ENCODE peak calls at places on chromosomes 3 and 15, in seven cellular contexts. S, H, W, Y, D, T and G are unnamed samples. For H3K4me1, the result is how much of the 10 kb centered on the place peaks cover.

GRCh38 chr3:187902938-187903337 is 157.7 kb upstream of the BCL6 start:
- DNase-seq in H (no peak), Y (no peak), S (peak), D (peak), T (no peak), W (no peak), G (no peak)

GRCh38 chr3:114569186-114569585 is 275.4 kb downstream of the TIGIT start:
- DNase-seq in D (no peak), Y (no peak), W (no peak), T (no peak), H (no peak), S (peak), G (no peak)

GRCh38 chr3:141441381-141442365 is 45.2 kb upstream of the RASA2 start:
- DNase-seq in W (peak), S (peak), T (peak), Y (peak), H (peak), D (peak), G (peak)

GRCh38 chr3:109553573-109554371 is 216.4 kb upstream of the DPPA4 start:
- DNase-seq in T (no peak), Y (no peak), S (peak), D (no peak), H (no peak), W (no peak), G (no peak)

GRCh38 chr15:96687388-96688107 is 357.0 kb downstream of the NR2F2 start:
- DNase-seq in H (no peak), S (no peak), T (no peak), D (no peak), Y (no peak), W (no peak), G (no peak)

GRCh38 chr15:69546182-69546581 is 93.6 kb downstream of the RPLP1 start:
- DNase-seq in S (no peak), W (no peak), D (no peak), Y (no peak), H (no peak), T (no peak), G (no peak)

GRCh38 chr15:77634266-77634962 is 1.7 kb upstream of the LINGO1 start:
- DNase-seq in S (peak), W (peak), D (peak), T (peak), H (no peak), Y (peak), G (peak)

GRCh38 chr15:49675051-49675450 is 54.2 kb downstream of the DTWD1 start:
- DNase-seq in T (no peak), H (no peak), D (no peak), W (no peak), S (peak), Y (no peak), G (no peak)

GRCh38 chr3:101036676-101037075 is 43.5 kb upstream of the ABI3BP start:
- DNase-seq in D (no peak), Y (no peak), W (no peak), T (no peak), H (no peak), S (peak), G (no peak)

GRCh38 chr15:65839354-65839901 is 29.9 kb upstream of the RAB11A start:
- DNase-seq in T (no peak), H (no peak), W (no peak), D (no peak), Y (no peak), S (no peak), G (no peak)

GRCh38 chr3:127289646-127290575 is 2.1 kb upstream of the PRR20G start:
- DNase-seq in Y (no peak), W (no peak), D (no peak), S (peak), H (no peak), T (no peak), G (no peak)

GRCh38 chr3:195546130-195546560 is 3.0 kb upstream of the PPP1R2 start:
- DNase-seq in T (no peak), D (no peak), S (peak), W (peak), Y (peak), H (no peak), G (peak)
- H3K4me3 ChIP-seq in T (no peak), D (no peak), S (no peak), W (peak), Y (no peak), H (peak), G (no peak)

GRCh38 chr3:66470285-66470684 is 30.5 kb downstream of the LRIG1 start:
- DNase-seq in Y (no peak), S (no peak), T (no peak), W (no peak), D (no peak), H (no peak), G (no peak)
- H3K4me1 ChIP-seq in Y (under half), S (under half), T (under half), W (under half), D (half or more), H (under half), G (under half)

GRCh38 chr15:98905981-98906711 is 101.4 kb downstream of the PGPEP1L start:
- DNase-seq in D (no peak), W (no peak), S (peak), Y (no peak), H (no peak), T (no peak), G (no peak)
- H3K27ac ChIP-seq in D (no peak), W (peak), S (no peak), Y (no peak), H (no peak), T (no peak), G (peak)

GRCh38 chr3:171687998-171688397 is 122.3 kb downstream of the PLD1 start:
- DNase-seq in H (no peak), T (no peak), S (no peak), Y (no peak), W (no peak), D (no peak), G (no peak)
- H3K4me3 ChIP-seq in H (no peak), T (no peak), S (no peak), Y (no peak), W (no peak), D (no peak), G (no peak)

GRCh38 chr3:11554236-11554610 is 89.5 kb downstream of the VGLL4 start:
- DNase-seq in S (no peak), Y (no peak), W (no peak), T (no peak), H (no peak), D (no peak), G (no peak)

GRCh38 chr3:11554666-11555065 is 89.0 kb downstream of the VGLL4 start:
- DNase-seq in T (no peak), D (no peak), Y (no peak), S (no peak), W (no peak), H (no peak), G (no peak)

GRCh38 chr3:11552289-11553264 is 91.1 kb downstream of the VGLL4 start:
- DNase-seq in S (no peak), D (no peak), Y (no peak), W (no peak), H (no peak), T (no peak), G (peak)

GRCh38 chr3:11555211-11555782 is 88.4 kb downstream of the VGLL4 start:
- DNase-seq in Y (no peak), S (no peak), D (no peak), T (no peak), H (no peak), W (no peak), G (no peak)

DNA sequence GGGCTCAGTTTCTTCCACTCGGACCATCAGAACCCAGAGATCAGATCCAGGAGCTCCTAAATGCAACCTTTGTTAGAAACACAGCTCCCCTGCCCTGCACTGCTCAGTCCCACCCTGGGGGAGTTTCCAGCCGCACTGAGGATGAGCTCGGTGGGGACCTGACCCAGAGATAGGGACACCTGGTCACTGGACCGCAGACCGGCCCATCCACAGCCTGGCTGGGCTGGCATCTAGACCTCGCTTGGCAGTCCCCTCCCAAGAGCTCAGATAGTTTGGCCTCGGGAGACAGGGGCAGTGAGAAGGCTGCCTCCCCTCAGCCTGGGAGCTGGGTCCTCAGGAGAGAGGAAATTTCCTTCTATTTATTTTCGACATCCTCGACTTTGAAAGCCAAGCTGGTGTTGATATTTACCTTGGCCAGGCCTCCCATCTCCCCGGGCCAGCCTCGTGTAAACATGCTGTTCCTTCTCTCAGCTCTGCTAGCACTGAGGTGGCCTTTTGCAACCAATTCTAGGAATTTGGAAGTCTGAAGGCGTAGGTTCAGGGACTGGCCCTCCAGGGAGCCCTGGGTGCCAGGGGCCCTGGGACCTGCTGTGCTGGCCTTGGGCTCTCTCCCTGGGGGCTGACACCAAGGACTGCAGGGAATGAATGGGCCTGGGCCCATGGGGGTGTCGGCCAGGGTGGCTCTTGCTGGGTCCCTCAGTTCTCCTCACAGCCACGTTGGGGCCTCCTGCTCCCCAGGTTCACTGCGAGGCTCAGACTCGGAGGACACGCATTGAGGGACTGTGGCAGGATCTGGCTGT is 90.1 kb downstream of the VGLL4 start:
- DNase-seq in H (no peak), T (no peak), D (no peak), S (no peak), W (no peak), Y (no peak), G (peak)
- H3K4me1 ChIP-seq in H (under half), T (under half), D (under half), S (under half), W (under half), Y (under half), G (under half)

DNA sequence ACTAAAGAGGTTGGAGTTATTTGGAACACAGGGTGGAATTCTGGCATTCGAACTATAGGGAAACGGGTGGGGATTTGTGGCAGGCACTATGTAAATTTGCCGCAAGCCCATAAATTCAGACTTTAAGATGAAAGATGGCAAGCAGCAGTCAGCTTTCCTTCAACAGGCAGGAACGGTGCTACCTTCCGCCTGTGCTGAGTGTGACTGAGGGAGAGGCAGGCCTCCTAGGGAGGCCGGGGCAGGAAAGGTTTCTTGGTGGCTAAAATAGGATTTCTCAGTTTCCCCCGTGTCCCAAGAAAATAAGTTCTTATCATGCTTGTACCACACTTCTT is 12.5 kb downstream of the FLNB start:
- DNase-seq in Y (no peak), D (no peak), S (no peak), H (no peak), W (no peak), T (no peak), G (no peak)
- H3K27ac ChIP-seq in Y (no peak), D (no peak), S (no peak), H (no peak), W (peak), T (no peak), G (peak)

GRCh38 chr15:25850154-25851111 is 12.7 kb downstream of the ATP10A start:
- DNase-seq in T (peak), H (no peak), W (peak), S (peak), Y (peak), D (peak), G (peak)
- H3K4me3 ChIP-seq in T (peak), H (peak), W (peak), S (peak), Y (no peak), D (peak), G (peak)